ENCODE peak calls at places on chromosomes 11 and 22, in six cellular contexts. Y is fibroblast of lung, H is Peyer's patch, R is kidney, J is A549, X is neural progenitor cell. W is an unnamed sample.
A peak's percentile ranks its signal among the peaks of the same experiment; 100 is the strongest.

GRCh38 chr11:9821008-9821752 is 157.3 kb downstream of the SWAP70 start:
- DNase-seq in Y (peak; percentile 30), H (no peak), R (no peak), J (no peak), X (no peak), W (no peak)

GRCh38 chr11:2914475-2915195 is 14.6 kb downstream of the PHLDA2 start:
- DNase-seq in Y (no peak), H (no peak), R (peak; percentile 54), J (no peak), X (no peak), W (no peak)

GRCh38 chr22:37470087-37470445 is 16.1 kb downstream of the MFNG start:
- DNase-seq in Y (peak; percentile 25), H (no peak), R (no peak), J (no peak), X (no peak), W (no peak)

GRCh38 chr11:111299111-111300026 is 1.0 kb downstream of the POU2AF3 start:
- DNase-seq in Y (peak; percentile 46), H (peak; percentile 85), R (peak; percentile 90), J (peak; percentile 60), X (peak; percentile 75), W (peak; percentile 86)

GRCh38 chr11:18000760-18001159 is 12.1 kb downstream of the SERGEF start:
- DNase-seq in Y (no peak), H (no peak), R (no peak), J (no peak), X (no peak), W (no peak)

GRCh38 chr11:73164803-73165542 is 22.9 kb upstream of the FCHSD2 start:
- DNase-seq in Y (no peak), H (no peak), R (peak; percentile 7), J (no peak), X (no peak), W (no peak)

GRCh38 chr11:126115253-126115540 is 52.5 kb upstream of the CDON start:
- DNase-seq in Y (no peak), H (peak; percentile 79), R (peak; percentile 88), J (no peak), X (no peak), W (peak; percentile 87)

GRCh38 chr11:75946531-75947530 is 131.8 kb downstream of the UVRAG start:
- DNase-seq in Y (peak; percentile 84), H (no peak), R (no peak), J (no peak), X (peak; percentile 4), W (no peak)

GRCh38 chr22:50304528-50305392 is 2.7 kb downstream of the PLXNB2 start:
- DNase-seq in Y (peak; percentile 62), H (peak; percentile 68), R (no peak), J (peak; percentile 45), X (no peak), W (no peak)

GRCh38 chr11:133746663-133747306 is 98.5 kb downstream of the SPATA19 start:
- DNase-seq in Y (no peak), H (no peak), R (no peak), J (no peak), X (no peak), W (no peak)

GRCh38 chr22:29797351-29797750 is 30.2 kb downstream of the UQCR10 start:
- DNase-seq in Y (no peak), H (no peak), R (no peak), J (no peak), X (no peak), W (no peak)

GRCh38 chr22:49519117-49519737 is 308.4 kb downstream of the BRD1 start:
- DNase-seq in Y (no peak), H (no peak), R (no peak), J (no peak), X (peak; percentile 26), W (no peak)

GRCh38 chr22:42275176-42275575 is 4.7 kb upstream of the TCF20 start:
- DNase-seq in Y (no peak), H (no peak), R (peak; percentile 43), J (no peak), X (no peak), W (no peak)

GRCh38 chr11:17939542-17939941 is 73.3 kb downstream of the SERGEF start:
- DNase-seq in Y (no peak), H (no peak), R (no peak), J (no peak), X (no peak), W (peak; percentile 59)

GRCh38 chr11:31687861-31688260 is 123.3 kb downstream of the PAX6 start:
- DNase-seq in Y (no peak), H (no peak), R (no peak), J (no peak), X (no peak), W (no peak)

GRCh38 chr22:27438271-27438980 is 363.1 kb downstream of the MN1 start:
- DNase-seq in Y (peak; percentile 48), H (no peak), R (no peak), J (no peak), X (peak; percentile 92), W (no peak)

GRCh38 chr11:24709928-24710565 is 213.2 kb downstream of the LUZP2 start:
- DNase-seq in Y (no peak), H (no peak), R (no peak), J (no peak), X (no peak), W (no peak)

GRCh38 chr11:123065634-123066033 is 3.7 kb upstream of the HSPA8 start:
- DNase-seq in Y (no peak), H (no peak), R (no peak), J (no peak), X (no peak), W (no peak)

GRCh38 chr11:116649268-116649667 is 123.5 kb downstream of the BUD13 start:
- DNase-seq in Y (no peak), H (no peak), R (no peak), J (no peak), X (no peak), W (no peak)

GRCh38 chr22:50184004-50184461 is 1.7 kb upstream of the TRABD start:
- DNase-seq in Y (peak; percentile 51), H (no peak), R (peak; percentile 93), J (peak; percentile 49), X (peak; percentile 63), W (peak; percentile 80)

GRCh38 chr11:9708544-9708943 is 44.7 kb downstream of the SWAP70 start:
- DNase-seq in Y (peak; percentile 29), H (no peak), R (no peak), J (no peak), X (no peak), W (no peak)

GRCh38 chr11:60762851-60763691 is 6.4 kb downstream of the MS4A15 start:
- DNase-seq in Y (no peak), H (peak; percentile 7), R (no peak), J (peak; percentile 36), X (peak; percentile 48), W (no peak)
- TF ChIP-seq CTCF in Y (no peak), H (peak; percentile 33), R (no peak), J (peak; percentile 33), X (peak; percentile 59), W (no peak)

DNA sequence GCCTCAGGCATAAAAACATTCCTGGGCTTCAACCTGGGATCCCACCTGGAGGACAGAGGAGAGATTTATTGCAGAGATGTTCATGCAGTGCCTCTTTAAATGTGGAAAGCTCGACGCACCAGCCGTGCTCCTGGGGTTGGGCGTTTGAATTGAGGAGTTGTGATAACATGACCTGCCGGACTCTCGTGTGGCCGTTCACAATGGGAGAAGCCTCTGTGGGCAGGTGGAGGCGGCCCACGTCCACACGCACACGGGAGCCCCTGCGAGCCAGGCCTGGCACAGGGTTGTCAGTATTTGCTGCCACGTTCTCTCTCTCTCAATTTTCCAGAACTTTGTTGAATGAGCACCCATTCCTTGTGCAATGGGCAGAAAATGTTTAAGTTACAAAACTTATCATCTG is 58.3 kb upstream of the PPARA start:
- DNase-seq in Y (no peak), H (no peak), R (peak; percentile 55), J (no peak), X (no peak), W (peak; percentile 5)
- H3K27ac ChIP-seq in Y (peak overlapping the region; percentile 97), H (peak overlapping the region; percentile 30), R (no peak overlapping the region), J (peak overlapping the region; percentile 99), X (no peak overlapping the region), W (peak overlapping the region; percentile 98)

GRCh38 chr11:36377759-36378553 is 81.9 kb downstream of the PRR5L start:
- DNase-seq in Y (no peak), H (no peak), R (no peak), J (no peak), X (no peak), W (no peak)
- H3K4me3 ChIP-seq in Y (peak overlapping the region; percentile 49), H (peak overlapping the region; percentile 59), R (peak overlapping the region; percentile 82), J (peak overlapping the region; percentile 70), X (peak overlapping the region; percentile 63), W (peak overlapping the region; percentile 70)

GRCh38 chr11:236774-237767 is at the start of gene PSMD13:
- DNase-seq in Y (peak; percentile 82), H (peak; percentile 89), R (peak; percentile 96), J (peak; percentile 77), X (peak; percentile 94), W (peak; percentile 88)
- TF ChIP-seq CTCF in Y (no peak), H (no peak), R (no peak), J (no peak), X (no peak), W (no peak)

GRCh38 chr11:65479184-65480145 is 19.4 kb upstream of the MALAT1 start:
- DNase-seq in Y (peak; percentile 89), H (no peak), R (peak; percentile 76), J (peak; percentile 86), X (peak; percentile 74), W (peak; percentile 82)
- H3K27ac ChIP-seq in Y (peak overlapping the region; percentile 99), H (peak overlapping the region; percentile 100), R (peak overlapping the region; percentile 100), J (peak overlapping the region; percentile 99), X (peak overlapping the region; percentile 2), W (peak overlapping the region; percentile 99)